ENCODE peak calls at places on chromosome 18, in seven cellular contexts. Y is lower leg skin, L is Karpas-422, U is heart left ventricle, X is fibroblast of villous mesenchyme, R is RWPE2, Q is colonic mucosa. C is an unnamed sample.

GRCh38 chr18:25633563-25633962 is 281.6 kb upstream of the ZNF521 start:
- DNase-seq in Y (no peak), L (no peak), U (no peak), X (no peak), R (no peak), Q (no peak), C (no peak)

GRCh38 chr18:28015671-28016070 is 161.3 kb downstream of the CDH2 start:
- DNase-seq in Y (no peak), L (no peak), U (no peak), X (no peak), R (no peak), Q (no peak), C (no peak)

GRCh38 chr18:519019-519879 is 18.7 kb upstream of the COLEC12 start:
- DNase-seq in Y (no peak), L (no peak), U (peak), X (peak), R (no peak), Q (no peak), C (peak)

GRCh38 chr18:57171026-57171425 is 24.1 kb downstream of the BOD1L2 start:
- DNase-seq in Y (no peak), L (no peak), U (no peak), X (no peak), R (no peak), Q (no peak), C (no peak)

GRCh38 chr18:56505971-56506370 is 132.4 kb downstream of the TXNL1 start:
- DNase-seq in Y (no peak), L (no peak), U (no peak), X (no peak), R (no peak), Q (no peak), C (peak)

GRCh38 chr18:21949326-21950015 is 208.9 kb downstream of the MIB1 start:
- DNase-seq in Y (no peak), L (no peak), U (no peak), X (no peak), R (no peak), Q (peak), C (no peak)

GRCh38 chr18:35132284-35132910 is 91.2 kb downstream of the MAPRE2 start:
- DNase-seq in Y (no peak), L (no peak), U (no peak), X (no peak), R (no peak), Q (no peak), C (no peak)

GRCh38 chr18:33924576-33924975 is 300.1 kb downstream of the NOL4 start:
- DNase-seq in Y (no peak), L (no peak), U (no peak), X (no peak), R (no peak), Q (no peak), C (no peak)

GRCh38 chr18:26119246-26119645 is 14.4 kb upstream of the PSMA8 start:
- DNase-seq in Y (no peak), L (no peak), U (no peak), X (peak), R (no peak), Q (no peak), C (no peak)

GRCh38 chr18:39058386-39059000 is 1492.9 kb upstream of the CELF4 start:
- DNase-seq in Y (no peak), L (no peak), U (no peak), X (no peak), R (no peak), Q (no peak), C (peak)

GRCh38 chr18:21117385-21118135 is 5.9 kb upstream of the ROCK1 start:
- DNase-seq in Y (no peak), L (no peak), U (no peak), X (peak), R (no peak), Q (no peak), C (peak)

GRCh38 chr18:7755753-7756475 is 188.8 kb downstream of the PTPRM start:
- DNase-seq in Y (no peak), L (no peak), U (no peak), X (peak), R (no peak), Q (no peak), C (no peak)

GRCh38 chr18:6248017-6248416 is 166.7 kb downstream of the L3MBTL4 start:
- DNase-seq in Y (no peak), L (no peak), U (no peak), X (no peak), R (no peak), Q (no peak), C (no peak)

GRCh38 chr18:47251289-47252120 is at the start of gene SKOR2:
- DNase-seq in Y (no peak), L (no peak), U (no peak), X (no peak), R (no peak), Q (no peak), C (no peak)

GRCh38 chr18:6980363-6980762 is 137.2 kb downstream of the LAMA1 start:
- DNase-seq in Y (no peak), L (no peak), U (no peak), X (no peak), R (no peak), Q (no peak), C (no peak)

GRCh38 chr18:39494211-39494896 is 1928.8 kb upstream of the CELF4 start:
- DNase-seq in Y (no peak), L (no peak), U (no peak), X (no peak), R (no peak), Q (no peak), C (no peak)

GRCh38 chr18:12598181-12598921 is 59.6 kb downstream of the SPIRE1 start:
- DNase-seq in Y (no peak), L (no peak), U (no peak), X (peak), R (no peak), Q (no peak), C (peak)

GRCh38 chr18:12599543-12599942 is 58.4 kb downstream of the SPIRE1 start:
- DNase-seq in Y (no peak), L (no peak), U (no peak), X (no peak), R (no peak), Q (no peak), C (no peak)

GRCh38 chr18:12595571-12596255 is 62.2 kb downstream of the SPIRE1 start:
- DNase-seq in Y (no peak), L (no peak), U (no peak), X (no peak), R (no peak), Q (no peak), C (no peak)

GRCh38 chr18:12599966-12600365 is 57.9 kb downstream of the SPIRE1 start:
- DNase-seq in Y (no peak), L (no peak), U (no peak), X (peak), R (no peak), Q (no peak), C (no peak)

DNA sequence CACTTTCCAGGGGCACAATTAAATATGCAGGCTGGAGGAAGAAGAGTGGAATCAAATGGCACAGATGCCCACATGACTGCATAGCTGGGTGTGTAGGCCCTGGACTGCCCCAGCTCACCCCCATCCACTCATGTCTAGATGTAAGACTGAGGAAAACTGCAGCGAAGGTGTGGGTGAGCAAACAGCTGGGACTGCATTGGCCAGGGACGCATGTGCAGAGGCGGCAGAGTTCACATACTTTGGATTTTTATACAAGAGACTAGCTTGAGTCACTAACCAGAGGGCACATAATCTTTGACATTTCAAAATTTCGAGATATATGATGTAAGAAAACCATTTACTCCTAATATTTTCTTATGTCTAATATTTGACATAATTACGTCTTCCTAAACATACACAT is 60.1 kb downstream of the SPIRE1 start:
- DNase-seq in Y (no peak), L (no peak), U (peak), X (peak), R (peak), Q (no peak), C (peak)
- H3K4me3 ChIP-seq in Y (no peak), L (no peak), U (no peak), X (no peak), R (no peak), Q (no peak), C (no peak)

DNA sequence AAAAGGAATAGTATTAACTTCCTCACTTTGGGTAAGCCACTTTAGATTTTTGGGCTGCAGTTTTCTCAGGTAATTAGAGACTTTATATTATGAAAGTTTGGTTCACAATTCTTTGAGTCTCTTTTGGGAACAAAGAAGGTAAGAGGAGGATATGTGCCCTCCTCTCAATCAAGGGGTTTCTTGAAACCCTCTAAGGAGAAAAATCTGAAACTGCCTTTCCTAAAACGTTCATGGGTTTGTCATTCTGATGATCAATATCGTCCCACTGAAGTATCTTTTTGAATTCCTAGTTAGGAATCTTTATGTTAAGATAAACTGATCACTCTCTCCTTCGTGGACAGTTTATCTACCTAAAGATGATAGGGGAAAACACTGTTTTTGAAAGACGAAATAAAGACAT is 42.4 kb upstream of the AKAIN1 start:
- DNase-seq in Y (no peak), L (no peak), U (no peak), X (no peak), R (no peak), Q (no peak), C (no peak)
- H3K4me3 ChIP-seq in Y (no peak), L (peak), U (peak), X (peak), R (peak), Q (no peak), C (peak)

GRCh38 chr18:63147973-63148372 is 171.6 kb downstream of the BCL2 start:
- DNase-seq in Y (no peak), L (no peak), U (no peak), X (no peak), R (no peak), Q (no peak), C (no peak)
- H3K4me3 ChIP-seq in Y (no peak), L (no peak), U (no peak), X (no peak), R (no peak), Q (no peak), C (no peak)

DNA sequence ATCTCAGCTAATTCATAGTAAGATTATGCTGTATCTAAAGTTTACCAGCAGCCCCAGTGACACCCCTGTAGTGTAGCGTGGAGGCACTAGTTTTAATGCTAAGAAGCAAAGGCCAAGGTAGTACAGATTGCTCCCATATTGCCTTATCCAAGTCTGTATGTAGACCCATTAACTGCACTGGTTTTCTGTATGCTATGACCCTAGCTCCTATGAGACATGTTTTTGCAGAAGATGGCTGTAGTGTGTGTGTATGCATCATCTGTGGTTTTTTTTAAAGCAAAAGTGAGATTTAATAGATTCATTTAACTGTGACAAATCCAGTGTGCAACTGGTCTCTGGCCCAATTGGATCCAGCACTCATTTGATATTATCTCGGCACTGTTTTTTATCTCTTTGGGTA is 86.5 kb downstream of the HAUS1 start:
- DNase-seq in Y (no peak), L (no peak), U (no peak), X (no peak), R (no peak), Q (no peak), C (no peak)
- H3K4me3 ChIP-seq in Y (no peak), L (no peak), U (no peak), X (no peak), R (no peak), Q (no peak), C (no peak)

GRCh38 chr18:23688528-23688927 is 725 bp upstream of the LAMA3 start:
- DNase-seq in Y (no peak), L (no peak), U (no peak), X (no peak), R (no peak), Q (no peak), C (no peak)
- H3K4me3 ChIP-seq in Y (no peak), L (no peak), U (peak), X (no peak), R (peak), Q (no peak), C (peak)

GRCh38 chr18:46054956-46055831 is 16.9 kb downstream of the PSTPIP2 start:
- DNase-seq in Y (no peak), L (no peak), U (no peak), X (no peak), R (no peak), Q (no peak), C (peak)
- H3K4me3 ChIP-seq in Y (no peak), L (no peak), U (no peak), X (no peak), R (no peak), Q (no peak), C (no peak)

DNA sequence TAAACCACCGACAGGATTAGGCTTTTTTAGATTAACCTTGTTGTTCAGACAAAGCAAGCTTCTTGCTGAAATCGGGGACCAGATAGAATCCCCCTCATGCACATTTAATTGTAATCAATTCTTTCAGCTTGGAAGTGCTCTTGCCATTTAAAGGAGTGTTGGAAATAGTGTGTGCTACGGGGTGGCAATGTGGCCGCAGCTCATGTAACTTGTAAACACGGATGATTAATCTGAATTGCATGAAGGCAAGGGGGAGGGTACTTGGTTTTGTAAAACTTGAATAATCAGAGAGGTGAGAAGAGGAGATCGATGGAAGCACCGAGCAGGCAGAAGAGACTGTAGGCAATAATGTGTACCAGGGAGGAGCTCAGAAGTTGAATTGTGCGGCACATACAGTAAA is 273.5 kb downstream of the PTGR3 start:
- DNase-seq in Y (no peak), L (no peak), U (no peak), X (no peak), R (no peak), Q (no peak), C (no peak)
- H3K4me3 ChIP-seq in Y (no peak), L (no peak), U (no peak), X (no peak), R (no peak), Q (no peak), C (no peak)

GRCh38 chr18:72869786-72870185 is 2.0 kb upstream of the NETO1 start:
- DNase-seq in Y (no peak), L (no peak), U (no peak), X (no peak), R (no peak), Q (no peak), C (no peak)
- H3K4me3 ChIP-seq in Y (no peak), L (no peak), U (no peak), X (no peak), R (no peak), Q (no peak), C (no peak)

GRCh38 chr18:44799422-44800421 is 119.0 kb downstream of the SETBP1 start:
- DNase-seq in Y (no peak), L (no peak), U (no peak), X (no peak), R (no peak), Q (no peak), C (no peak)
- H3K4me3 ChIP-seq in Y (no peak), L (no peak), U (no peak), X (no peak), R (no peak), Q (no peak), C (no peak)

GRCh38 chr18:54717673-54718435 is 110.4 kb upstream of the RAB27B start:
- DNase-seq in Y (no peak), L (peak), U (no peak), X (no peak), R (no peak), Q (no peak), C (no peak)
- H3K4me3 ChIP-seq in Y (no peak), L (peak), U (no peak), X (peak), R (no peak), Q (no peak), C (no peak)